ENCODE peak calls at places on chromosomes 16 and 17, in eight cellular contexts. J is tibial nerve, T is heart right ventricle, G is H1, E is lung, H is Calu3, N is chondrocyte, I is IMR-90. X is an unnamed sample.
A peak's percentile ranks its signal among the peaks of the same experiment; 100 is the strongest.

GRCh38 chr16:9820481-9821246 is 361.6 kb downstream of the GRIN2A start:
- DNase-seq in G (peak; percentile 62), J (no peak), H (no peak), I (no peak), T (no peak), N (no peak), E (no peak), X (peak; percentile 31)

GRCh38 chr16:20317117-20317516 is 10.2 kb downstream of the GP2 start:
- DNase-seq in N (no peak), I (no peak), G (no peak), J (no peak), H (no peak), E (no peak), T (no peak), X (no peak)

GRCh38 chr16:65959978-65960377 is 406.5 kb upstream of the CDH5 start:
- DNase-seq in E (no peak), J (no peak), G (no peak), I (no peak), N (no peak), T (no peak), H (no peak), X (no peak)

GRCh38 chr16:88886915-88887521 is 20.6 kb upstream of the PABPN1L start:
- DNase-seq in H (no peak), T (peak; percentile 90), I (peak; percentile 36), J (peak; percentile 73), E (peak; percentile 56), G (no peak), N (no peak), X (no peak)

GRCh38 chr16:26830716-26831115 is 236.0 kb upstream of the C16orf82 start:
- DNase-seq in J (no peak), T (no peak), G (no peak), N (no peak), E (no peak), H (no peak), I (no peak), X (no peak)

GRCh38 chr17:67751101-67752074 is 33.7 kb downstream of the NOL11 start:
- DNase-seq in G (no peak), N (no peak), H (no peak), I (no peak), T (no peak), E (no peak), J (no peak), X (no peak)

GRCh38 chr17:76075364-76076099 is 951 bp downstream of the GALR2 start:
- DNase-seq in E (no peak), I (no peak), N (peak; percentile 62), G (no peak), J (no peak), H (peak; percentile 41), T (no peak), X (peak; percentile 45)

GRCh38 chr17:34542700-34543336 is 36.6 kb upstream of the TMEM132E start:
- DNase-seq in I (no peak), N (no peak), E (no peak), J (no peak), H (peak; percentile 50), T (no peak), G (no peak), X (peak; percentile 65)

GRCh38 chr17:79088997-79089328 is 14.3 kb downstream of the ENGASE start:
- DNase-seq in J (no peak), N (no peak), T (no peak), H (no peak), G (no peak), I (no peak), E (no peak), X (no peak)

GRCh38 chr17:14133104-14133503 is 63.8 kb downstream of the COX10 start:
- DNase-seq in E (no peak), H (no peak), N (no peak), T (no peak), I (no peak), G (no peak), J (no peak), X (no peak)

GRCh38 chr17:3024346-3024745 is 39.1 kb downstream of the OR1D5 start:
- DNase-seq in G (no peak), J (no peak), H (no peak), N (no peak), T (no peak), E (no peak), I (no peak), X (no peak)

GRCh38 chr17:39009471-39010085 is 42.4 kb upstream of the FBXO47 start:
- DNase-seq in E (no peak), N (no peak), H (no peak), G (no peak), J (no peak), I (no peak), T (no peak), X (no peak)

GRCh38 chr17:17168401-17168800 is 37.7 kb downstream of the PLD6 start:
- DNase-seq in T (no peak), I (no peak), E (no peak), H (no peak), J (no peak), N (no peak), G (no peak), X (no peak)

GRCh38 chr16:67264277-67264676 is 15.1 kb upstream of the PLEKHG4 start:
- DNase-seq in H (no peak), T (no peak), I (no peak), J (no peak), G (no peak), E (no peak), N (peak; percentile 69), X (no peak)
- TF ChIP-seq CTCF in H (no peak), T (no peak), I (no peak), J (no peak), G (peak; percentile 49), E (no peak), N (peak; percentile 20), X (no peak)

DNA sequence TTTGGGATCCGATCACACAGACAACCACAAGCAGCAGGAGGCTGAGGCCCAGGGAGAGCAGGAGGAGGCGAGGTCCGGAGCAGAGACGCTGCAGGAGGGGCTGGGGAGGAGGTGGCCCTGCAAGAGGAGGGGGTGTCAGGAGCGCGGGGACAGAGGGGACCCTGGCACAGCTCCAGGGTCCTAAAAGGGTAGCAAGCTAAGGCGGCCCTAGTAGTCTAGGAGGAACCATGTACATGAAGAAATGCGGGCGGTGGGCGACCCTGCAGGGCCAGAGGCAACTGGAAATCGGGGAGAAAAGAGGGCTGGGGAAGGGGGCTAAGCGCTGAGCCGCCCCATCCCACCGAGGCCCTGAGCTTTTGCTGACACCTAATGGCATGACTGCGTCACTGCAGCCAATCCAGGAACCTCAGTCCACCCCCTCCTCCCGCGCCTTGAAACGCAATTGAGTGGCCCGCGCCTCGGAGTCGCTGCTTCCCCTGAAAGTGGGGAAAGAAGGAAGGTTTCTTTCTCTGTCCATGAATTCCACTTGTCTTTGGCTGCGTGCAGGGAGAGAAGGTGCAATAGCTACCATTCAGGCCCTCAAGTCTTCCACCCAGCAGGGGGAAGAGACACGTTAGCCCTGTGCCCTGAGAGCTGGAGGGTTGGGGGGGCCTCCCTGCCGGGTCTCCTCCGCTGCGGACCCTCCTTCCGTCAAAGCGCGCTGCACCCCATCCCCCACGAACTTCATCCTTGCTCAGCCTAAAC is 1.8 kb downstream of the ASGR1 start:
- DNase-seq in I (peak; percentile 64), J (peak; percentile 24), T (peak; percentile 50), H (peak; percentile 62), E (peak; percentile 60), N (peak; percentile 85), G (no peak), X (peak; percentile 83)
- TF ChIP-seq CTCF in I (peak; percentile 90), J (peak; percentile 79), T (peak; percentile 85), H (peak; percentile 65), E (peak; percentile 77), N (peak; percentile 91), G (peak; percentile 76), X (peak; percentile 68)

DNA sequence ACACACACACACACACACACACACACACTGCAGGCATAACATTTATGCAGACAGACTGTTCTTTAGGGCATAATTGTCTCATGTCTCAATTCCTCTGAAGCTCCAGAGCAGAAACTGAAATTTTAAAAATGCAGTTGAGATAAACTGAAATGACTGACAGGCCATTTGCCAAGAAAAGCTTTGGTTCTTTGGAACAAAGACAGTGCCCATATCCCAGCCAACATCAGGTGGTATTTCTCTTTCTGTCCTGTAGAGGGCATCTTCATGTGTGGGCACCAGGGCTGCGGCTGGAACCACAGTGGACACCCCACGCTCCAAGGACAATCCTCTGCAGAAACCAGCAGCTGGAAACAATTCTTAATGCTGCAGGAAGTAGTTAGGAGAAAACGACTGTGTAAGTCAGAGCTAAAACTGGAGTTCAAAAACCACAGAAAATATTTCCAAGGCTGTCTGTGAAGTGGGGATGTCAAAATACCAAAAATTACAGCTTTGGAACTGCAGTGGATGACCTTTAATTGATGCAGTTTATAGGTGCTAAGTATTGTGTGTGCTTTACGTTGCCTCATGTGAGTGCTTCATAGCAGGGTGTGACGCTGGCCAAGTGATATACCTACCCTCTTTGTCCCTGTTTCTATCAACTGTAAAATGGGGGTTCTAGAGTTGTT is 10.6 kb upstream of the MEFV start:
- DNase-seq in H (peak; percentile 16), G (no peak), T (no peak), N (no peak), I (peak; percentile 35), E (no peak), J (no peak), X (no peak)
- TF ChIP-seq CTCF in H (no peak), G (peak; percentile 57), T (peak; percentile 53), N (peak; percentile 75), I (peak; percentile 48), E (no peak), J (no peak), X (peak; percentile 63)

DNA sequence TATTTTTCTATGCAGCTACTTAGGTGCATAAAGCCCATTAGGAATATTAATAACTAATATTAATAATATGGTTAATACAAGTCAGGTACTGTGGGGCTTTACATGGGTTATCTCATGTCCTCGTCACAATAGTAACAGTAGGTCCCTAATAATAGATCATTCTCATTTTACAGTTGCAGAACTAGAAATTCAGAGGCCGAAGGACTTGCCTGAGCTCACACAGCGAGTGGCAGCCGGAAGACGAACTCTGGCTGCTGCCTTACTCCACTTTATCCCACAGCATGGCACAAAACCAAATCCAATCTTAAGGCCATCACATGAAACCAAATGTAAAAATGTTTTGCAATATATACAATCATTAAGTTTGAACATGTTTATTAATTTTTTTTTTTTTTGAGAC is 13.6 kb downstream of the GNA13 start:
- DNase-seq in N (no peak), T (no peak), I (no peak), J (no peak), H (no peak), G (no peak), E (no peak), X (no peak)
- TF ChIP-seq CTCF in N (no peak), T (no peak), I (no peak), J (no peak), H (no peak), G (no peak), E (no peak), X (no peak)

X was measured in endothelial cell.